ENCODE peak calls at places on chromosomes 2 and 18, in five cellular contexts. One of them, this sample, is unnamed.

GRCh38 chr18:36162981-36163380 is 24.3 kb upstream of the MOCOS start:
- DNase-seq in transverse colon: no peak
- DNase-seq in MG63: no peak
- DNase-seq in SK-N-SH: no peak
- DNase-seq in endothelial cell of umbilical vein: peak; percentile 79
- DNase-seq in this sample: no peak

GRCh38 chr2:190181066-190181681 is 118.6 kb upstream of the MSTN start:
- DNase-seq in MG63: no peak
- DNase-seq in SK-N-SH: no peak
- DNase-seq in endothelial cell of umbilical vein: no peak
- DNase-seq in transverse colon: no peak
- DNase-seq in this sample: no peak

GRCh38 chr2:168350380-168350779 is 103.0 kb upstream of the STK39 start:
- DNase-seq in SK-N-SH: no peak
- DNase-seq in transverse colon: peak; percentile 47
- DNase-seq in MG63: no peak
- DNase-seq in endothelial cell of umbilical vein: peak; percentile 33
- DNase-seq in this sample: no peak

GRCh38 chr18:49041677-49042570 is 91.2 kb upstream of the SMAD7 start:
- DNase-seq in endothelial cell of umbilical vein: peak; percentile 52
- DNase-seq in MG63: no peak
- DNase-seq in SK-N-SH: no peak
- DNase-seq in transverse colon: peak; percentile 67
- DNase-seq in this sample: peak; percentile 67

GRCh38 chr2:75556679-75557366 is 3.9 kb downstream of the EVA1A start:
- DNase-seq in MG63: peak; percentile 31
- DNase-seq in endothelial cell of umbilical vein: no peak
- DNase-seq in SK-N-SH: no peak
- DNase-seq in transverse colon: no peak
- DNase-seq in this sample: no peak

GRCh38 chr18:79924814-79925655 is 26.4 kb downstream of the SLC66A2 start:
- DNase-seq in endothelial cell of umbilical vein: no peak
- DNase-seq in transverse colon: peak; percentile 6
- DNase-seq in MG63: no peak
- DNase-seq in SK-N-SH: no peak
- DNase-seq in this sample: no peak

GRCh38 chr2:64645014-64645418 is 8.7 kb downstream of the SERTAD2 start:
- DNase-seq in SK-N-SH: no peak
- DNase-seq in MG63: peak; percentile 63
- DNase-seq in transverse colon: peak; percentile 63
- DNase-seq in endothelial cell of umbilical vein: peak; percentile 80
- DNase-seq in this sample: peak; percentile 88

GRCh38 chr2:49687873-49688272 is 533.6 kb upstream of the FSHR start:
- DNase-seq in SK-N-SH: no peak
- DNase-seq in endothelial cell of umbilical vein: no peak
- DNase-seq in MG63: no peak
- DNase-seq in transverse colon: no peak
- DNase-seq in this sample: no peak

GRCh38 chr2:179059026-179059680 is 9.2 kb upstream of the CCDC141 start:
- DNase-seq in MG63: no peak
- DNase-seq in endothelial cell of umbilical vein: no peak
- DNase-seq in SK-N-SH: no peak
- DNase-seq in transverse colon: no peak
- DNase-seq in this sample: no peak

GRCh38 chr2:68709421-68709911 is 25.1 kb upstream of the ARHGAP25 start:
- DNase-seq in MG63: peak; percentile 15
- DNase-seq in SK-N-SH: peak; percentile 52
- DNase-seq in endothelial cell of umbilical vein: peak; percentile 52
- DNase-seq in transverse colon: no peak
- DNase-seq in this sample: no peak

GRCh38 chr2:239310401-239311061 is 90.3 kb downstream of the HDAC4 start:
- DNase-seq in MG63: no peak
- DNase-seq in transverse colon: peak; percentile 15
- DNase-seq in endothelial cell of umbilical vein: no peak
- DNase-seq in SK-N-SH: no peak
- DNase-seq in this sample: no peak

GRCh38 chr2:195657634-195658540 is 861 bp downstream of the SLC39A10 start:
- DNase-seq in SK-N-SH: peak; percentile 61
- DNase-seq in endothelial cell of umbilical vein: peak; percentile 82
- DNase-seq in transverse colon: peak; percentile 73
- DNase-seq in MG63: peak; percentile 66
- DNase-seq in this sample: peak; percentile 89

GRCh38 chr2:42132966-42133641 is 36.0 kb upstream of the EML4 start:
- DNase-seq in SK-N-SH: peak; percentile 85
- DNase-seq in transverse colon: peak; percentile 85
- DNase-seq in MG63: peak; percentile 96
- DNase-seq in endothelial cell of umbilical vein: peak; percentile 89
- DNase-seq in this sample: peak; percentile 43

GRCh38 chr18:58638446-58638845 is 9.6 kb upstream of the ALPK2 start:
- DNase-seq in endothelial cell of umbilical vein: no peak
- DNase-seq in transverse colon: no peak
- DNase-seq in SK-N-SH: no peak
- DNase-seq in MG63: no peak
- DNase-seq in this sample: no peak

GRCh38 chr2:112032615-112033457 is 22.2 kb upstream of the TMEM87B start:
- DNase-seq in transverse colon: peak; percentile 35
- DNase-seq in MG63: peak; percentile 65
- DNase-seq in SK-N-SH: no peak
- DNase-seq in endothelial cell of umbilical vein: peak; percentile 58
- DNase-seq in this sample: no peak

GRCh38 chr18:8424481-8424880 is 184.8 kb upstream of the RAB12 start:
- DNase-seq in transverse colon: no peak
- DNase-seq in MG63: no peak
- DNase-seq in SK-N-SH: peak; percentile 40
- DNase-seq in endothelial cell of umbilical vein: no peak
- DNase-seq in this sample: no peak

GRCh38 chr2:65340898-65341681 is 91.3 kb downstream of the SPRED2 start:
- DNase-seq in transverse colon: no peak
- DNase-seq in endothelial cell of umbilical vein: no peak
- DNase-seq in MG63: no peak
- DNase-seq in SK-N-SH: no peak
- DNase-seq in this sample: no peak

GRCh38 chr2:199895406-199895805 is 15.7 kb upstream of the C2orf69 start:
- DNase-seq in SK-N-SH: no peak
- DNase-seq in transverse colon: no peak
- DNase-seq in endothelial cell of umbilical vein: no peak
- DNase-seq in MG63: no peak
- DNase-seq in this sample: no peak

GRCh38 chr2:202375006-202375610 is 1.0 kb upstream of the BMPR2 start:
- DNase-seq in transverse colon: peak; percentile 57
- DNase-seq in endothelial cell of umbilical vein: peak; percentile 86
- DNase-seq in SK-N-SH: peak; percentile 54
- DNase-seq in MG63: peak; percentile 72
- DNase-seq in this sample: peak; percentile 85

GRCh38 chr2:152254486-152254885 is 78.9 kb upstream of the STAM2 start:
- DNase-seq in SK-N-SH: no peak
- DNase-seq in endothelial cell of umbilical vein: no peak
- DNase-seq in MG63: no peak
- DNase-seq in transverse colon: no peak
- DNase-seq in this sample: no peak

GRCh38 chr18:73214970-73215369 is 347.2 kb upstream of the NETO1 start:
- DNase-seq in endothelial cell of umbilical vein: no peak
- DNase-seq in MG63: no peak
- DNase-seq in transverse colon: no peak
- DNase-seq in SK-N-SH: no peak
- DNase-seq in this sample: no peak

GRCh38 chr18:73218293-73218692 is 350.5 kb upstream of the NETO1 start:
- DNase-seq in transverse colon: no peak
- DNase-seq in endothelial cell of umbilical vein: no peak
- DNase-seq in SK-N-SH: no peak
- DNase-seq in MG63: no peak
- DNase-seq in this sample: no peak

DNA sequence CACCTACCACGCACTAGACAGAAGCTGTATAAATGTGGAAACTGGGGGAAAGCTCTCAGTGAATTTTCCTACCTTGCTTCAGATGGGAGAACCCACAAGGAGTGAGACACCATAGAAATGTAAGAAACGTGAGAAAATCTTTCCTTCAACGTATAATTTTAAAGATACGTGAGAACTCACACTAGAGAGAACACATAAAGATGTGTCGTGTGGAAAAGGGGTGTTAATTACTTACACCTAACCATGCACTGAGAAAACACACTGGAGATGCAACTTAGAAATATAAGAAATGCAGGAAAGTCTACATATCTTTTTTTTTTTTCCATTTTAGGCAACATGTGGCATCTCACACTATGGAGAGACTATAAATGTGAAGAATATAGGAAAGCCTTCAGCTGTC is 352.9 kb upstream of the NETO1 start:
- DNase-seq in SK-N-SH: no peak
- DNase-seq in endothelial cell of umbilical vein: no peak
- DNase-seq in MG63: no peak
- DNase-seq in transverse colon: no peak
- DNase-seq in this sample: no peak
- H3K9me3 ChIP-seq in SK-N-SH: no peaks in the 10 kb centered on the region
- H3K9me3 ChIP-seq in endothelial cell of umbilical vein: peaks cover 9% of the 10 kb centered on the region
- H3K9me3 ChIP-seq in MG63: peaks cover 6% of the 10 kb centered on the region
- H3K9me3 ChIP-seq in transverse colon: no peaks in the 10 kb centered on the region
- H3K9me3 ChIP-seq in this sample: peaks cover 20% of the 10 kb centered on the region

GRCh38 chr2:115976916-115977315 is 1534.5 kb downstream of the DPP10 start:
- DNase-seq in MG63: no peak
- DNase-seq in transverse colon: no peak
- DNase-seq in SK-N-SH: no peak
- DNase-seq in endothelial cell of umbilical vein: no peak
- DNase-seq in this sample: no peak
- H3K9me3 ChIP-seq in MG63: no peaks in the 10 kb centered on the region
- H3K9me3 ChIP-seq in transverse colon: no peaks in the 10 kb centered on the region
- H3K9me3 ChIP-seq in SK-N-SH: peaks cover 5% of the 10 kb centered on the region
- H3K9me3 ChIP-seq in endothelial cell of umbilical vein: peaks cover 2% of the 10 kb centered on the region
- H3K9me3 ChIP-seq in this sample: no peaks in the 10 kb centered on the region

DNA sequence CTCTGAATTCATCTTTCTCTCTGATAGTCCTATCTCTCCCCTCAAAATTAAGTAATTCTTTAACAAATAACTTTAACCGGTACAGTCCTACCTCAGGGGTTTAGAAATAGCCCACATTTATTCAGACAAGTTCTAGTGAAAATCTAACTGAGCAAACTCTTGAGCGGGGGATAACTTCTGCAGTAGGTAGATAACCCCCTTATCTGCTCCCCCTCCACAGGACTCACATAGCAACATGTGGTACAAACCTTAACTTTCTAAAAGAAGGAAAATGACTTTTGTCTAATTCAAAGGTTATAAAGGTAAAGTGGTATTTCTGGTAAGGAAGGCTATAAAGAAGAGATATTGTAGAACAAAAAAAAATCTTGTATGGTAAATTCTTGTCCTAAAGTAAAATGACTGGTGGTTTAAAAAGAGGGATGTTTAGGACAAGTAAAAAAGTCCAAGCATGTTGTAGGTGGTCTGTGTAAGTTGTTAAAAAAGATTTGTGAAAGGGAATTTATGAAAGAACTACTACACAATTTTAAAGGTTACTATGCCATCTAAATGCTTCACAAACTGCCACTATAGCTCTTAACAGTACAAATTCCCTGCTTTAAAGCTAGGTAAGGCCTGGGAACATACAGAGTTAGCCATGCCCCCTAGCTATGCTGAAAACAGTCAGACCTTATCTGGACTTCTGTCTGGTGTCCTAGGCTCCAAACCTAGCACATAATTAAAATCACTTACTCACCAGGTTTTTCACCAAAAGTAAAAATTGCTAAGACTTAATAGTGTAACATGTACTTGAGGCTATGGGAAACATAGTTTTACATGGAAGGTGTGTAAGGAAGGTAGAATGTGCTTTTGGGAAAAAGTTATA is 8.1 kb upstream of the RPIA start:
- DNase-seq in MG63: no peak
- DNase-seq in SK-N-SH: no peak
- DNase-seq in endothelial cell of umbilical vein: no peak
- DNase-seq in transverse colon: no peak
- DNase-seq in this sample: no peak
- H3K9me3 ChIP-seq in MG63: peaks cover 20% of the 10 kb centered on the region
- H3K9me3 ChIP-seq in SK-N-SH: peaks cover 10% of the 10 kb centered on the region
- H3K9me3 ChIP-seq in endothelial cell of umbilical vein: peaks cover 4% of the 10 kb centered on the region
- H3K9me3 ChIP-seq in transverse colon: no peaks in the 10 kb centered on the region
- H3K9me3 ChIP-seq in this sample: no peaks in the 10 kb centered on the region

GRCh38 chr18:52152036-52152435 is 188.0 kb upstream of the DCC start:
- DNase-seq in endothelial cell of umbilical vein: no peak
- DNase-seq in MG63: no peak
- DNase-seq in transverse colon: no peak
- DNase-seq in SK-N-SH: no peak
- DNase-seq in this sample: no peak
- H3K9me3 ChIP-seq in endothelial cell of umbilical vein: peaks cover 2% of the 10 kb centered on the region
- H3K9me3 ChIP-seq in MG63: no peaks in the 10 kb centered on the region
- H3K9me3 ChIP-seq in transverse colon: peaks cover 9% of the 10 kb centered on the region
- H3K9me3 ChIP-seq in SK-N-SH: no peaks in the 10 kb centered on the region
- H3K9me3 ChIP-seq in this sample: no peaks in the 10 kb centered on the region

GRCh38 chr2:204840504-204840903 is 295.2 kb downstream of the PARD3B start:
- DNase-seq in SK-N-SH: no peak
- DNase-seq in MG63: no peak
- DNase-seq in transverse colon: no peak
- DNase-seq in endothelial cell of umbilical vein: no peak
- DNase-seq in this sample: no peak

GRCh38 chr2:204834716-204835115 is 289.4 kb downstream of the PARD3B start:
- DNase-seq in SK-N-SH: no peak
- DNase-seq in endothelial cell of umbilical vein: no peak
- DNase-seq in MG63: no peak
- DNase-seq in transverse colon: no peak
- DNase-seq in this sample: no peak
- H3K9me3 ChIP-seq in SK-N-SH: no peaks in the 10 kb centered on the region
- H3K9me3 ChIP-seq in endothelial cell of umbilical vein: no peaks in the 10 kb centered on the region
- H3K9me3 ChIP-seq in MG63: no peaks in the 10 kb centered on the region
- H3K9me3 ChIP-seq in transverse colon: no peaks in the 10 kb centered on the region
- H3K9me3 ChIP-seq in this sample: no peaks in the 10 kb centered on the region

DNA sequence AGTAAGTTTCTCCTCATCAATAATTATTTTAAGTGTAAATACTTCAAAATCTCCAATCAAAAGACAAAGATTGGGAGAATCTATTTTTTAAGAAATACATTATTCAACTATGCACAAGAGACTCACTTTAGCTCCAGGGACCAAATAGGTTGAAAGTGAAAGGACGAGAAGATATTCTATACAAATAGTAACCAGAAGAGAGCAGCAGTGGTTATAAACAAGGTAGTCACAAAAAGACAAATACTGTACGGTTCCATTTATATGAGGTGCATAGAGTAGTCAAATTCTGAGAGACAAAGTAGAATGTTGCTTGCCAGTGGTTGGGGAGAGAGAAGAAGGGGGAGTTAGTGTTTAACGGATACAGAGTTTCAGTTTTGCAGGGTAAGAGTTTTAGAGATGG is 69.8 kb downstream of the POU3F3 start:
- DNase-seq in transverse colon: no peak
- DNase-seq in MG63: no peak
- DNase-seq in SK-N-SH: no peak
- DNase-seq in endothelial cell of umbilical vein: no peak
- DNase-seq in this sample: no peak
- H3K9me3 ChIP-seq in transverse colon: no peaks in the 10 kb centered on the region
- H3K9me3 ChIP-seq in MG63: no peaks in the 10 kb centered on the region
- H3K9me3 ChIP-seq in SK-N-SH: no peaks in the 10 kb centered on the region
- H3K9me3 ChIP-seq in endothelial cell of umbilical vein: no peaks in the 10 kb centered on the region
- H3K9me3 ChIP-seq in this sample: no peaks in the 10 kb centered on the region

This sample was measured in upper lobe of left lung.